ENCODE peak calls at places on chromosomes 4 and X, in four cellular contexts. Q, I, R and X are unnamed samples.
A peak's percentile ranks its signal among the peaks of the same experiment; 100 is the strongest.

GRCh38 chr4:2284934-2285664 is 23.2 kb upstream of the MXD4 start:
- DNase-seq in I (no peak), R (no peak), Q (peak; percentile 29), X (peak; percentile 16)

GRCh38 chr4:48546336-48546735 is 56.3 kb downstream of the ZAR1 start:
- DNase-seq in Q (peak; percentile 13), I (peak; percentile 34), R (no peak), X (peak; percentile 4)

GRCh38 chr4:96472103-96472867 is 632.4 kb downstream of the PDHA2 start:
- DNase-seq in Q (no peak), R (no peak), I (no peak), X (no peak)

GRCh38 chrX:30814978-30815377 is 74.1 kb downstream of the TAB3 start:
- DNase-seq in R (no peak), I (no peak), Q (no peak), X (no peak)

GRCh38 chr4:141041021-141041476 is 92.2 kb downstream of the RNF150 start:
- DNase-seq in R (no peak), I (no peak), Q (no peak), X (no peak)

GRCh38 chr4:139300431-139301142 is 718 bp upstream of the NAA15 start:
- DNase-seq in Q (peak; percentile 10), R (no peak), I (no peak), X (no peak)

GRCh38 chrX:49840679-49841078 is 11.6 kb downstream of the PAGE4 start:
- DNase-seq in R (peak; percentile 27), Q (peak; percentile 19), I (peak; percentile 79), X (no peak)

GRCh38 chr4:8267077-8267476 is 2.5 kb upstream of the HTRA3 start:
- DNase-seq in Q (no peak), R (peak; percentile 81), I (peak; percentile 78), X (no peak)

GRCh38 chrX:35166023-35166422 is 223.4 kb downstream of the FAM47B start:
- DNase-seq in R (no peak), Q (no peak), I (no peak), X (no peak)

GRCh38 chrX:2781698-2782097 is 29.9 kb downstream of the XG start:
- DNase-seq in I (no peak), R (no peak), Q (no peak), X (no peak)

GRCh38 chrX:150236304-150236703 is 126.8 kb upstream of the MAMLD1 start:
- DNase-seq in R (no peak), Q (no peak), I (no peak), X (no peak)

GRCh38 chrX:39592776-39593175 is 505.0 kb downstream of the BCOR start:
- DNase-seq in R (no peak), I (no peak), Q (peak; percentile 30), X (no peak)

GRCh38 chr4:101682946-101683345 is 107.6 kb upstream of the BANK1 start:
- DNase-seq in I (no peak), R (no peak), Q (no peak), X (no peak)

GRCh38 chr4:17544205-17544604 is 29.2 kb downstream of the CLRN2 start:
- DNase-seq in I (no peak), Q (no peak), R (no peak), X (no peak)

GRCh38 chr4:123093247-123093646 is 170.8 kb upstream of the NUDT6 start:
- DNase-seq in Q (no peak), R (no peak), I (no peak), X (no peak)